ENCODE peak calls at places on chromosomes 12 and 14, in nine cellular contexts. N is stomach; A is psoas muscle; C is CD8-positive, alpha-beta T cell; P is uterus; W is OCI-LY7; J is brain microvascular endothelial cell; G is tibial artery; L is MM.1S. V is an unnamed sample.

GRCh38 chr12:3641428-3641883 is 111.5 kb downstream of the CRACR2A start:
- DNase-seq in A (no peak), J (peak; percentile 75), N (no peak), L (no peak), P (no peak), C (no peak), G (no peak), W (no peak), V (no peak)

GRCh38 chr12:42336286-42336685 is 10.3 kb downstream of the PPHLN1 start:
- DNase-seq in L (no peak), A (no peak), C (no peak), N (no peak), G (no peak), W (no peak), J (no peak), P (no peak), V (no peak)

GRCh38 chr12:132558861-132559623 is 51.3 kb downstream of the LRCOL1 start:
- DNase-seq in A (no peak), G (no peak), N (no peak), C (no peak), J (no peak), L (peak; percentile 25), W (peak; percentile 40), P (no peak), V (no peak)

GRCh38 chr14:50062438-50063039 is 53.8 kb downstream of the VCPKMT start:
- DNase-seq in A (no peak), J (peak; percentile 75), P (peak; percentile 59), C (peak; percentile 83), G (no peak), W (peak; percentile 91), L (no peak), N (peak; percentile 38), V (no peak)

GRCh38 chr14:104926619-104927431 is 2.1 kb downstream of the PLD4 start:
- DNase-seq in J (no peak), G (no peak), L (peak; percentile 76), A (no peak), C (no peak), P (no peak), W (peak; percentile 91), N (no peak), V (peak; percentile 55)

GRCh38 chr12:120007272-120007671 is 18.2 kb downstream of the BICDL1 start:
- DNase-seq in W (peak; percentile 48), J (no peak), C (peak; percentile 69), G (no peak), L (no peak), N (no peak), P (no peak), A (no peak), V (no peak)

GRCh38 chr12:21248679-21249078 is 86.0 kb downstream of the SLCO1A2 start:
- DNase-seq in C (no peak), J (no peak), N (no peak), W (peak; percentile 6), A (no peak), P (no peak), G (no peak), L (peak; percentile 35), V (no peak)

GRCh38 chr12:65994318-65994717 is 136.2 kb downstream of the LLPH start:
- DNase-seq in C (no peak), L (no peak), P (no peak), G (no peak), A (no peak), W (no peak), N (no peak), J (no peak), V (no peak)

GRCh38 chr12:105092336-105092735 is 8.1 kb upstream of the ALDH1L2 start:
- DNase-seq in J (no peak), G (no peak), C (no peak), P (no peak), A (no peak), W (no peak), L (no peak), N (no peak), V (no peak)

GRCh38 chr12:127343941-127344340 is 923.0 kb upstream of the TMEM132C start:
- DNase-seq in G (no peak), L (no peak), C (no peak), P (no peak), N (no peak), J (peak; percentile 47), A (no peak), W (no peak), V (no peak)

GRCh38 chr14:103315941-103316340 is 18.1 kb upstream of the EIF5 start:
- DNase-seq in L (no peak), A (no peak), P (no peak), C (no peak), N (no peak), G (no peak), J (no peak), W (no peak), V (no peak)

GRCh38 chr12:53053223-53054111 is 3.6 kb downstream of the TNS2 start:
- DNase-seq in P (peak; percentile 71), N (peak; percentile 84), J (no peak), A (peak; percentile 77), L (peak; percentile 73), G (peak; percentile 89), W (peak; percentile 45), C (peak; percentile 62), V (peak; percentile 82)

GRCh38 chr12:4918950-4919660 is 9.4 kb downstream of the KCNA1 start:
- DNase-seq in A (no peak), G (no peak), W (no peak), C (no peak), P (no peak), L (no peak), J (no peak), N (no peak), V (no peak)

GRCh38 chr12:22765731-22766130 is 140.8 kb downstream of the ETNK1 start:
- DNase-seq in L (no peak), P (no peak), J (no peak), W (no peak), G (no peak), C (no peak), A (no peak), N (no peak), V (no peak)

GRCh38 chr12:15757553-15758255 is 31.5 kb downstream of the EPS8 start:
- DNase-seq in A (no peak), G (no peak), L (no peak), P (peak; percentile 40), C (no peak), N (peak; percentile 29), W (no peak), J (peak; percentile 91), V (peak; percentile 68)

GRCh38 chr12:71684081-71684480 is 1.8 kb upstream of the TMEM19 start:
- DNase-seq in C (no peak), N (no peak), J (no peak), A (no peak), L (no peak), P (no peak), W (no peak), G (no peak), V (no peak)

GRCh38 chr12:191541-191940 is 22.4 kb downstream of the SLC6A12 start:
- DNase-seq in L (no peak), G (no peak), A (no peak), P (no peak), J (no peak), N (no peak), W (no peak), C (no peak), V (no peak)

GRCh38 chr14:51978566-51979398 is 10.6 kb upstream of the RTRAF start:
- DNase-seq in C (peak; percentile 82), A (peak; percentile 84), G (peak; percentile 85), P (peak; percentile 82), W (peak; percentile 73), N (peak; percentile 88), L (peak; percentile 40), J (peak; percentile 74), V (peak; percentile 89)

GRCh38 chr14:61129168-61129745 is 148.2 kb downstream of the SLC38A6 start:
- DNase-seq in W (no peak), J (no peak), N (no peak), G (no peak), C (no peak), L (no peak), P (no peak), A (no peak), V (no peak)

GRCh38 chr14:57136669-57137068 is 132.0 kb downstream of the EXOC5 start:
- DNase-seq in N (no peak), L (no peak), P (no peak), W (no peak), G (no peak), C (no peak), J (no peak), A (peak; percentile 64), V (no peak)

GRCh38 chr12:60577607-60578006 is 981.8 kb downstream of the SLC16A7 start:
- DNase-seq in N (no peak), A (no peak), W (no peak), C (no peak), G (no peak), L (no peak), J (no peak), P (no peak), V (no peak)

GRCh38 chr12:76878899-76879709 is at the start of gene CSRP2:
- DNase-seq in A (peak; percentile 91), G (peak; percentile 97), J (peak; percentile 66), W (peak; percentile 78), L (peak; percentile 87), C (peak; percentile 48), P (peak; percentile 91), N (peak; percentile 89), V (peak; percentile 96)
- H3K27ac ChIP-seq in A (peak within 1 kb of the TSS; percentile 82), G (peak within 1 kb of the TSS; percentile 98), J (peak within 1 kb of the TSS; percentile 70), W (no peak within 1 kb of the TSS), L (no peak within 1 kb of the TSS), C (no peak within 1 kb of the TSS), P (peak within 1 kb of the TSS; percentile 90), N (peak within 1 kb of the TSS; percentile 89), V (peak within 1 kb of the TSS; percentile 98)

GRCh38 chr14:39247256-39247655 is 13.5 kb downstream of the MIA2 start:
- DNase-seq in J (peak; percentile 71), W (no peak), P (no peak), N (no peak), C (no peak), A (no peak), G (no peak), L (no peak), V (no peak)

GRCh38 chr14:39246618-39247017 is 12.9 kb downstream of the MIA2 start:
- DNase-seq in P (no peak), C (no peak), N (no peak), W (no peak), L (no peak), G (no peak), A (no peak), J (no peak), V (no peak)

GRCh38 chr14:39251547-39251946 is 17.8 kb downstream of the MIA2 start:
- DNase-seq in C (no peak), P (no peak), G (no peak), A (no peak), N (no peak), J (no peak), L (no peak), W (no peak), V (no peak)
- H3K4me3 ChIP-seq in C (no peak overlapping the region), P (no peak overlapping the region), G (no peak overlapping the region), A (no peak overlapping the region), N (no peak overlapping the region), J (no peak overlapping the region), L (no peak overlapping the region), W (no peak overlapping the region), V (no peak overlapping the region)

GRCh38 chr12:56437430-56438176 is 11.6 kb downstream of the TIMELESS start:
- DNase-seq in J (no peak), N (no peak), L (no peak), C (no peak), W (no peak), P (no peak), A (no peak), G (no peak), V (no peak)
- TF ChIP-seq CTCF in J (no peak), N (no peak), L (no peak), C (no peak), W (no peak), P (no peak), A (no peak), G (no peak), V (no peak)

GRCh38 chr12:109448272-109448671 is 28.8 kb downstream of the KCTD10 start:
- DNase-seq in G (no peak), C (no peak), J (no peak), P (no peak), N (no peak), L (no peak), A (no peak), W (no peak), V (no peak)
- H3K27ac ChIP-seq in G (no peak overlapping the region), C (no peak overlapping the region), J (no peak overlapping the region), P (no peak overlapping the region), N (no peak overlapping the region), L (no peak overlapping the region), A (no peak overlapping the region), W (no peak overlapping the region), V (peak overlapping the region; percentile 18)

V was measured in ascending aorta.